ENCODE peak calls at places on chromosomes 2 and 18, in five cellular contexts. U is hepatocyte; M is CD8-positive, alpha-beta memory T cell; J is lower leg skin; R is AG04449. Z is an unnamed sample.

GRCh38 chr2:19201911-19202310 is 156.5 kb downstream of the OSR1 start:
- DNase-seq in J (no peak), M (no peak), U (no peak), R (no peak), Z (no peak)

GRCh38 chr2:195477248-195477995 is 179.6 kb upstream of the SLC39A10 start:
- DNase-seq in R (peak), M (no peak), U (no peak), J (no peak), Z (peak)

GRCh38 chr18:27109403-27109802 is 75.7 kb downstream of the CHST9 start:
- DNase-seq in R (no peak), M (no peak), U (no peak), J (no peak), Z (no peak)

GRCh38 chr18:12460874-12461273 is 53.1 kb downstream of the PRELID3A start:
- DNase-seq in J (no peak), U (peak), R (no peak), M (no peak), Z (no peak)

GRCh38 chr18:50331691-50332090 is 43.2 kb upstream of the SKA1 start:
- DNase-seq in R (no peak), M (no peak), U (no peak), J (no peak), Z (no peak)

GRCh38 chr2:217711236-217711635 is 291.6 kb downstream of the TNS1 start:
- DNase-seq in U (no peak), M (no peak), R (peak), J (no peak), Z (no peak)

GRCh38 chr2:20877944-20878343 is 55.0 kb upstream of the LDAH start:
- DNase-seq in J (no peak), M (no peak), R (no peak), U (no peak), Z (no peak)

GRCh38 chr18:66553824-66554223 is 50.1 kb downstream of the CDH19 start:
- DNase-seq in J (no peak), R (no peak), U (no peak), M (no peak), Z (no peak)

GRCh38 chr2:98376301-98376945 is 30.2 kb downstream of the CNGA3 start:
- DNase-seq in R (no peak), M (no peak), U (no peak), J (no peak), Z (no peak)

GRCh38 chr2:39902103-39902502 is 123.0 kb upstream of the THUMPD2 start:
- DNase-seq in R (peak), M (no peak), U (no peak), J (no peak), Z (no peak)

DNA sequence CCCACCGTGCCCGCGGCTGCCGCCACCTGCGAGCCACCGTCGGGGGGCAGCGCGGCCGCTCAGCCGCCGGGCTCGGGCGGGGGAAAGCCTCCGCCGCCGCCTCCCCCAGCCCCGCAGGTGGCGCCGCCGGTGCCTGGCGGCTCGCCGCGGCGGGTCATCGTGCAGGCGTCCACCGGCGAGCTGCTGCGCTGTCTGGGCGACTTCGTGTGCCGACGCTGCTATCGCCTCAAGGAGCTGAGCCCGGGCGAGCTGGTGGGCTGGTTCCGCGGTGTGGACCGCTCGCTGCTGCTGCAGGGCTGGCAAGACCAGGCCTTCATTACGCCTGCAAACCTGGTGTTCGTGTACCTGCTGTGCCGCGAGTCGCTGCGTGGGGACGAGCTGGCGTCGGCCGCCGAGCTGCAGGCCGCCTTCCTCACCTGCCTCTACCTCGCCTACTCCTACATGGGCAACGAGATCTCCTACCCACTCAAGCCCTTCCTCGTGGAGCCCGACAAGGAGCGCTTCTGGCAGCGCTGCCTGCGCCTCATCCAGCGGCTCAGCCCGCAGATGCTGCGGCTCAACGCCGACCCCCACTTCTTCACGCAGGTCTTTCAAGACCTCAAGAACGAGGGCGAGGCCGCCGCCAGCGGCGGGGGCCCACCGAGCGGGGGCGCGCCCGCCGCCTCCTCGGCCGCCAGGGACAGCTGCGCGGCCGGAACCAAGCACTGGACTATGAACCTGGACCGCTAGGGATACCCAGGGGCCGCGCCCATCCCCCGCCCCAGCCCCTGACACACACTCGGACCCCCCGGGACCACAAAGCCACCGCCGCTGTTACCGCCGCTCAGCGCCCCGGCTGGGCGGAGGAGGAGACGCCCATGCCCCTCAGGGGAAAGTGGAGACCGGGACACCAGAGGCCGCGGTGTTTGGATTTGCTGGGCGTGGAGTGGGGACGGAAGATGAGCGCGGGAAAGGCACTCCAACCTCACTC is 1.0 kb downstream of the CDK5R2 start:
- DNase-seq in U (no peak), R (no peak), J (no peak), M (no peak), Z (no peak)
- H3K4me3 ChIP-seq in U (no peak), R (no peak), J (no peak), M (no peak), Z (no peak)

DNA sequence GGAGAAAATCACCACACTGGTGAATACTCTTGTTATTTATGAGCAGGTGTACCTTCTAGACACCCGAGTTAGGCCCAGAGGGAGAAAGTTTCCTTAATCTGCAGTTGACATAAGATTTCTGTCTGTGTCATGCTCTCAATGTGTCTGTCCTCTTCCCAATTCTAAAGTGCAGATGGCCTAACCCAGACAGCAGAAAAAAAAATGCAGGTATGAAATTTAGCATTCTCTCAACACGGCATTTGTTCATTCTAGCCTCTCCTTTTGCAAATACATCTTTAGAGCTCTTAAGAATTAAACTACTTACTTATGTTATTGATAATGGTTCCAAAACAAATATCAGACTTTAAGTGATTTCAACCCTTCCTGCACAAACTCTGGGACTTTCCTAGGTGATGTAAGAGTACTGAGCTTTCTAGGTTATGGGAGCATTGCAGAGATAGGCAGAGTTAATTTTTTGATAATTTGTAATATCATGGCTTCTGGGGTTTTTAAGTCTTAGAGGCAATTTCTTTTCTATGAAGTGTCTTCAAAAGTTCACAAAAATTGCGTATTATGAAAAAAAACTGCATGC is 32.9 kb upstream of the ITGB6 start:
- DNase-seq in J (no peak), U (no peak), R (no peak), M (no peak), Z (no peak)
- H3K4me3 ChIP-seq in J (no peak), U (no peak), R (no peak), M (no peak), Z (no peak)

GRCh38 chr18:5456577-5457466 is 87.0 kb downstream of the EPB41L3 start:
- DNase-seq in J (no peak), R (no peak), M (no peak), U (peak), Z (no peak)
- H3K4me3 ChIP-seq in J (no peak), R (peak), M (no peak), U (no peak), Z (no peak)

GRCh38 chr18:2590303-2590702 is 18.9 kb downstream of the NDC80 start:
- DNase-seq in R (no peak), U (no peak), M (no peak), J (no peak), Z (no peak)

GRCh38 chr18:2589345-2590060 is 18.1 kb downstream of the NDC80 start:
- DNase-seq in J (no peak), U (no peak), M (peak), R (no peak), Z (peak)

GRCh38 chr18:2587788-2588187 is 16.4 kb downstream of the NDC80 start:
- DNase-seq in J (no peak), U (no peak), R (no peak), M (no peak), Z (no peak)

DNA sequence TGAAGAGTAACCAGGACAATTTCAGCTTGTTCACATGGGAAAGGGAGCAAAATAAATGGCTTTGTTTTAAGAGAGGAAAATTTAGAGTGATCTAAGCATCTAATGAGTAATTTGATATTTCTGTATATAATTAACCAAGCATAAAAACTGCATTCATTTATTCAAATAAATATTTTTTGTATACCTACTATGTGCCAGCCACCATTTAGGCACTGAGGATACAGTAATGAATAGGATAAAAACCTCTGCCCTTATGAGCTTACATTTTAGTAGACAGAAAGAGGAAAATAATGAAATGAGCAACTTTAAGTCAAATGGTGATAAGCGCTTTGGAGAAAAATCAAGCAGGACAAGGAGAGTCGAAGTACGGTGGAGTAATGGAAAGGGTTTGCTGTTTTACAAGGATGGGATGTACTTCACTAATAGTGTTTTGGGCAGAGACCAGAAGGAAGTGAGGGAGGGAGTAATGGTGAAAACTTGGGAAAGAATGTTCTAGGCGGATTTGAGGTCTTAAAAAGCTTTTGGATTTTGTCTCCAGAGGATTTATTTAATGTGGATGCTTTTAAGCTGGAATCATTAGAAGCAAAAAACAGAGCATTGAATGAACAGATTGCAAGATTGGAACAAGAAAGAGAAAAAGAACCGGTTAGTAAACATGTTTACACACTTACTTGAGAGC is 17.4 kb downstream of the NDC80 start:
- DNase-seq in M (no peak), U (peak), J (no peak), R (no peak), Z (no peak)
- H3K4me3 ChIP-seq in M (no peak), U (no peak), J (no peak), R (no peak), Z (no peak)

DNA sequence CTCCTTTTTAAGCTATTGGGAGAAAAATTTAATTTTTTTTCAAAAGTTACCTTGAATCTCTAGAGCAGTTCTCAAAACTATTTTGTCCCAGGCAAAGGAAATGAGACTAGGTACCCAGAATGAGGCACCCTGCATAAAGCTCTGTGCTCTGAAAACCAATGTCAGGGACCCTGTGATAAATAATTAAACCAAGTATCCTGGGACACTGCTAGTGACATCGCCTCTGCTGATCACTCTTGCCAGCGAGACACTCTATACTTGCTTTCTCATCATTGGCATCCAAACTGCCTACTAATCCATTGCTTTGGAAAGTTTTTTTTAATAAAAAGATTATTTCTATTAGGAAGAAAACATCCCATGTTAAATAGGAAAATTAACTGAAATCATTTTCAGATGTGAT is 1.4 kb downstream of the GKN1 start:
- DNase-seq in J (no peak), M (no peak), R (no peak), U (no peak), Z (no peak)
- H3K4me3 ChIP-seq in J (no peak), M (no peak), R (no peak), U (no peak), Z (no peak)

DNA sequence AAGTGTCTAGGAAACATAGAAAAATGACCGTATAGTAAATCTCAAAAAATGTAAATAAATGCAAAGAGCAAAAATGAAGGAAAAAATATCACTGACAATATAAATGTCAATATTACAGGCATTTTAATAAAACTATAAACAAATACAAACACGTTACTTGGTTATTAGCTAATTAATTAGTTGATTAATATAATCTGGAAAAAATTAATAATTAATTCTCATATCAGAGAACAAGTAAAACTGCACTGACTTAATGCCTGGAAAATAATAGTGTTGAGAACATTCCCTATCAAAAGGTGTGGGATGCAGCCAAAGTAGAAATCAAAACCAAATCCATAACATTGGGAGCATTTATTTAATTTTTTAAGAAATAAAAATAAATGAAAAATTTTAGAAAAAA is 181.8 kb upstream of the ZNF804A start:
- DNase-seq in R (no peak), M (no peak), U (no peak), J (no peak), Z (no peak)
- H3K4me3 ChIP-seq in R (no peak), M (no peak), U (no peak), J (no peak), Z (no peak)

GRCh38 chr18:80012714-80013113 is 21.5 kb upstream of the RBFA start:
- DNase-seq in J (no peak), R (no peak), U (no peak), M (no peak), Z (no peak)

GRCh38 chr18:80010551-80010906 is 22.2 kb upstream of the TXNL4A start:
- DNase-seq in J (no peak), R (no peak), U (no peak), M (no peak), Z (no peak)

GRCh38 chr18:80004600-80005342 is 16.4 kb upstream of the TXNL4A start:
- DNase-seq in J (no peak), R (no peak), M (no peak), U (no peak), Z (no peak)

GRCh38 chr18:80006726-80007125 is 18.4 kb upstream of the TXNL4A start:
- DNase-seq in M (no peak), U (no peak), R (no peak), J (no peak), Z (no peak)

DNA sequence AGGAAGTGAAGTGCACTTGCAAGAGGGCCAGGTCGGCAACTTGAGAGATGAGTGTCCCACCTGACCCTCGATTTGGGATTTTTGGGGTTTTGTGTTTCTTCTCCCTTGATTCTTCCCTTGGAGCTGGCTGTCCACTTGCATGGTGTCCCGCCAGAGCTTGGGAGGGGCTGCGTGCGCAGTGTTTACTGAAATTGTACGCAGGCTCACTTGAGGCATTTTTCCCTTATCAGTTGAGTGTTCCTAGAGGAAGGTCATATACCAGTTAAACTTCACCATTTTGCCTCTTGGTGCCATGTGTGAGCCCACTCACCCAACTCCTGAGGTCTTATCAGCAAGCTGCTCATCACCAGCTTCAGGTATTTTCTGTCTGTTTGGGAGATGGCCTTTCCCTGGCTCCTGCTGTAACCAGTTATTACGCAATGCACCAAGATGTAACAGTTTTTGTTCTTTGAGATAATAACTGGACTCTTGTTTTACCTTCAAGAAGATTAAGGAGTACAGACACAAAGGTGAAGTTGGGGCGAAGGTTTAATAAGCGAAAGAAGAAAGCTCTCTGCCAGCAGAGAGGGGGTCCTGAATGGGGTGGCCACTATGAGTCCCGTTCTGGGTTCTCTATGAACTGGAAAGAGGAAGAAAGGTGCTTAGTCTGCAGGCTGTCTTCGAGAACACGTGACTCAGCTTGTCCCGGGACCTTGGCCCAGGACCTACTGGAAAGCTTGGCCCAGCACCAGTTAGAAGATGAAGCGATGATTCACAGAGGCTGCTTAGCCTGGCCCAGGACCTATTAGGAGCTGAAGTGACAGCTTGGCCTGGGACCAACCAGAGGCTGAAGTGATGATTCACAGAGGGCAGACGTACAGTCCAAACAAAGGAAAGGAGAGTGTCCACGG is 21.5 kb upstream of the TXNL4A start:
- DNase-seq in R (peak), J (peak), M (no peak), U (peak), Z (no peak)
- H3K4me3 ChIP-seq in R (no peak), J (no peak), M (no peak), U (no peak), Z (no peak)

DNA sequence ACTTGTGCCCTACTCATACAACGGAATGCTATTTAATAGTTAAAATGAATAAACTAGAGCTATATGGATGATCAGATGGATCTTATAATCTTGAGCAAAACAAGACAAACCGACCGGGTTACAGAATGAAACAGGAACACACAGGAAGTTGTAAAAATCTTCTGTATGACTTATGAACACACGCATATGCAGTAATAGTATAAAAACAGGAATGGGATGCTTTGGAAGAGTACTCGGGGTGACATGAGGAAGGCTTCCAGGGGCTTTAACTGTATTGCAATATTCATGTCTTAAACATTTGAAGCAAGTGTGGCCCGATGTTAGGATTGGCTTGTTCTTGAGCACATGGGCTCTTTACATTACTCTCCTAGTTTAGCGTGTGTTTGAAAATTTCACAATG is 14.9 kb upstream of the E2F6 start:
- DNase-seq in M (no peak), U (no peak), R (no peak), J (no peak), Z (no peak)
- H3K4me3 ChIP-seq in M (no peak), U (no peak), R (no peak), J (no peak), Z (no peak)

GRCh38 chr2:37657471-37657870 is 14.0 kb downstream of the CDC42EP3 start:
- DNase-seq in R (no peak), U (no peak), J (no peak), M (no peak), Z (no peak)
- H3K4me3 ChIP-seq in R (no peak), U (no peak), J (no peak), M (no peak), Z (no peak)

GRCh38 chr2:240996834-240997140 is 1.6 kb upstream of the SNED1 start:
- DNase-seq in M (no peak), U (no peak), R (no peak), J (no peak), Z (no peak)

GRCh38 chr2:240998706-240999000 is 235 bp downstream of the SNED1 start:
- DNase-seq in U (no peak), J (no peak), R (no peak), M (no peak), Z (no peak)

GRCh38 chr2:240997856-240998705 is at the start of gene SNED1:
- DNase-seq in U (peak), M (no peak), R (no peak), J (peak), Z (no peak)

GRCh38 chr2:240996161-240996833 is 2.1 kb upstream of the SNED1 start:
- DNase-seq in R (no peak), U (no peak), M (no peak), J (no peak), Z (no peak)

GRCh38 chr2:240997141-240997855 is 1.1 kb upstream of the SNED1 start:
- DNase-seq in U (no peak), M (no peak), J (peak), R (no peak), Z (no peak)
- H3K4me3 ChIP-seq in U (no peak), M (no peak), J (no peak), R (no peak), Z (no peak)

Z was measured in Jurkat, Clone E6-1.